ENCODE peak calls at places on chromosome 5, in four cellular contexts. One of them, this sample, is unnamed.

GRCh38 chr5:94522099-94522498 is 96.3 kb downstream of the KIAA0825 start:
- DNase-seq in GM10248: no peak
- DNase-seq in tibial nerve: no peak
- DNase-seq in DND-41: no peak
- DNase-seq in this sample: no peak

GRCh38 chr5:128896675-128897074 is 68.6 kb upstream of the SLC27A6 start:
- DNase-seq in GM10248: no peak
- DNase-seq in tibial nerve: no peak
- DNase-seq in DND-41: no peak
- DNase-seq in this sample: no peak

GRCh38 chr5:87081511-87082372 is 185.9 kb upstream of the RASA1 start:
- DNase-seq in GM10248: peak; percentile 47
- DNase-seq in tibial nerve: no peak
- DNase-seq in DND-41: peak; percentile 45
- DNase-seq in this sample: peak; percentile 76

GRCh38 chr5:33964132-33964531 is 20.4 kb downstream of the SLC45A2 start:
- DNase-seq in GM10248: no peak
- DNase-seq in tibial nerve: no peak
- DNase-seq in DND-41: no peak
- DNase-seq in this sample: no peak

GRCh38 chr5:64767959-64768357 is 533 bp downstream of the SREK1IP1 start:
- DNase-seq in GM10248: no peak
- DNase-seq in tibial nerve: no peak
- DNase-seq in DND-41: peak; percentile 37
- DNase-seq in this sample: peak; percentile 39

GRCh38 chr5:168790691-168791230 is 211.6 kb upstream of the PANK3 start:
- DNase-seq in GM10248: no peak
- DNase-seq in tibial nerve: no peak
- DNase-seq in DND-41: no peak
- DNase-seq in this sample: no peak

GRCh38 chr5:110269478-110270142 is 456.9 kb downstream of the TMEM232 start:
- DNase-seq in GM10248: no peak
- DNase-seq in tibial nerve: no peak
- DNase-seq in DND-41: no peak
- DNase-seq in this sample: no peak

GRCh38 chr5:149959406-149960236 is 937 bp upstream of the SLC26A2 start:
- DNase-seq in GM10248: peak; percentile 67
- DNase-seq in tibial nerve: no peak
- DNase-seq in DND-41: peak; percentile 28
- DNase-seq in this sample: peak; percentile 70

GRCh38 chr5:43773032-43773830 is 170.3 kb downstream of the NNT start:
- DNase-seq in GM10248: no peak
- DNase-seq in tibial nerve: no peak
- DNase-seq in DND-41: peak; percentile 20
- DNase-seq in this sample: no peak

GRCh38 chr5:168457542-168457941 is 28.7 kb upstream of the RARS1 start:
- DNase-seq in GM10248: no peak
- DNase-seq in tibial nerve: no peak
- DNase-seq in DND-41: no peak
- DNase-seq in this sample: no peak

GRCh38 chr5:69048233-69048632 is 45.6 kb upstream of the SLC30A5 start:
- DNase-seq in GM10248: no peak
- DNase-seq in tibial nerve: no peak
- DNase-seq in DND-41: no peak
- DNase-seq in this sample: no peak

GRCh38 chr5:78600656-78601452 is 47.7 kb downstream of the LHFPL2 start:
- DNase-seq in GM10248: no peak
- DNase-seq in tibial nerve: no peak
- DNase-seq in DND-41: no peak
- DNase-seq in this sample: no peak

GRCh38 chr5:79850316-79850822 is 140.7 kb downstream of the MTX3 start:
- DNase-seq in GM10248: no peak
- DNase-seq in tibial nerve: no peak
- DNase-seq in DND-41: no peak
- DNase-seq in this sample: no peak

GRCh38 chr5:179220716-179221115 is 124.5 kb downstream of the ADAMTS2 start:
- DNase-seq in GM10248: no peak
- DNase-seq in tibial nerve: no peak
- DNase-seq in DND-41: no peak
- DNase-seq in this sample: no peak

GRCh38 chr5:33230467-33231078 is 210.2 kb upstream of the TARS1 start:
- DNase-seq in GM10248: no peak
- DNase-seq in tibial nerve: no peak
- DNase-seq in DND-41: no peak
- DNase-seq in this sample: no peak

GRCh38 chr5:172953776-172954189 is 5.4 kb upstream of the RPL26L1 start:
- DNase-seq in GM10248: no peak
- DNase-seq in tibial nerve: no peak
- DNase-seq in DND-41: no peak
- DNase-seq in this sample: no peak

GRCh38 chr5:71882826-71883744 is 164.0 kb downstream of the CARTPT start:
- DNase-seq in GM10248: no peak
- DNase-seq in tibial nerve: no peak
- DNase-seq in DND-41: no peak
- DNase-seq in this sample: no peak

GRCh38 chr5:21810737-21811316 is 1042.3 kb downstream of the CDH12 start:
- DNase-seq in GM10248: no peak
- DNase-seq in tibial nerve: no peak
- DNase-seq in DND-41: no peak
- DNase-seq in this sample: no peak

GRCh38 chr5:150544606-150545219 is 36.8 kb downstream of the NDST1 start:
- DNase-seq in GM10248: peak; percentile 95
- DNase-seq in tibial nerve: peak; percentile 47
- DNase-seq in DND-41: peak; percentile 70
- DNase-seq in this sample: peak; percentile 86

GRCh38 chr5:158593925-158594324 is 505.8 kb downstream of the EBF1 start:
- DNase-seq in GM10248: no peak
- DNase-seq in tibial nerve: no peak
- DNase-seq in DND-41: no peak
- DNase-seq in this sample: no peak

GRCh38 chr5:172834570-172835245 is 657 bp downstream of the ERGIC1 start:
- DNase-seq in GM10248: peak; percentile 45
- DNase-seq in tibial nerve: no peak
- DNase-seq in DND-41: peak; percentile 50
- DNase-seq in this sample: peak; percentile 31

GRCh38 chr5:34929720-34930526 is 564 bp downstream of the DNAJC21 start:
- DNase-seq in GM10248: peak; percentile 89
- DNase-seq in tibial nerve: peak; percentile 73
- DNase-seq in DND-41: peak; percentile 75
- DNase-seq in this sample: peak; percentile 89

GRCh38 chr5:41871866-41872265 is 1.6 kb upstream of the OXCT1 start:
- DNase-seq in GM10248: no peak
- DNase-seq in tibial nerve: no peak
- DNase-seq in DND-41: no peak
- DNase-seq in this sample: no peak

GRCh38 chr5:142926549-142926948 is 156.4 kb downstream of the ARHGAP26 start:
- DNase-seq in GM10248: no peak
- DNase-seq in tibial nerve: no peak
- DNase-seq in DND-41: no peak
- DNase-seq in this sample: no peak

GRCh38 chr5:142920888-142921612 is 150.9 kb downstream of the ARHGAP26 start:
- DNase-seq in GM10248: no peak
- DNase-seq in tibial nerve: no peak
- DNase-seq in DND-41: no peak
- DNase-seq in this sample: no peak

GRCh38 chr5:142925795-142926194 is 155.6 kb downstream of the ARHGAP26 start:
- DNase-seq in GM10248: no peak
- DNase-seq in tibial nerve: no peak
- DNase-seq in DND-41: no peak
- DNase-seq in this sample: no peak

GRCh38 chr5:142922223-142922952 is 152.2 kb downstream of the ARHGAP26 start:
- DNase-seq in GM10248: peak; percentile 49
- DNase-seq in tibial nerve: no peak
- DNase-seq in DND-41: no peak
- DNase-seq in this sample: no peak

GRCh38 chr5:142924135-142924883 is 154.1 kb downstream of the ARHGAP26 start:
- DNase-seq in GM10248: peak; percentile 35
- DNase-seq in tibial nerve: no peak
- DNase-seq in DND-41: peak; percentile 29
- DNase-seq in this sample: peak; percentile 28
- TF ChIP-seq CTCF in GM10248: peak; percentile 50
- TF ChIP-seq CTCF in tibial nerve: no peak
- TF ChIP-seq CTCF in DND-41: peak; percentile 65
- TF ChIP-seq CTCF in this sample: no peak

DNA sequence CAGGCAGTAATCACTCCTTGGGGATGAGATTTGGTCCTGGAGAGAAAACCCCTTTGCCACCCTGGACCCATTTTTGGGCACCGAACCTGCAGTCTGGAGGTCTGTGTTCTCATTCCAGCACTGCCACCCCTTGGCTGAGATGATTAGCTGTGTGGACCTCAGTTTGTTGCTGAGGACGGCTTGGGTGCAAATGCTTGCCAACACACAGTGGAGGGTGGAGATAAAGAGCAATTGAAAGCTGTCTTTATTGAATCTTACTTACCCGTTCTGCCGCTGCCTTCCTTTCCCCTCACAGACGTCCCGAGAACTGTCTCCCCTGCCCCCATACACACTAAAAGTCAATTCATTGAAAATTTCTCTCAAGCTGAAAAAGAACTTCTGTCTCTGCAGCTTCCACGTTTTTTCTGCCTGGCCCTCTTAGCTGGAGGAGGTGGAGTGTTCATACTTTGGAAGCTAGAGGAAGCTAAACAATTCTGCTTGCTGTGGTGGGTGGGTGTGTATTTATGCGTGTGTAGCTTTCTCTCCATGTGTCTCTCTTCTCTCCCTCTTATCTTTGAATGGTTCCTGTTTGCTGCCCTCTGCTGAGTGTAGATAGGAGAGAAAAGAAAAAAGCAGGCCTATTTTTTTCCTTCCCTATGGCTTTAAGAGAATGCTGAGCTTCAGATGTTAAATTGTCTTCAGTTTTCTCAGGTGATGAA is 6.6 kb downstream of the GALNT10 start:
- DNase-seq in GM10248: no peak
- DNase-seq in tibial nerve: no peak
- DNase-seq in DND-41: no peak
- DNase-seq in this sample: no peak
- TF ChIP-seq CTCF in GM10248: peak; percentile 35
- TF ChIP-seq CTCF in tibial nerve: no peak
- TF ChIP-seq CTCF in DND-41: peak; percentile 32
- TF ChIP-seq CTCF in this sample: no peak

DNA sequence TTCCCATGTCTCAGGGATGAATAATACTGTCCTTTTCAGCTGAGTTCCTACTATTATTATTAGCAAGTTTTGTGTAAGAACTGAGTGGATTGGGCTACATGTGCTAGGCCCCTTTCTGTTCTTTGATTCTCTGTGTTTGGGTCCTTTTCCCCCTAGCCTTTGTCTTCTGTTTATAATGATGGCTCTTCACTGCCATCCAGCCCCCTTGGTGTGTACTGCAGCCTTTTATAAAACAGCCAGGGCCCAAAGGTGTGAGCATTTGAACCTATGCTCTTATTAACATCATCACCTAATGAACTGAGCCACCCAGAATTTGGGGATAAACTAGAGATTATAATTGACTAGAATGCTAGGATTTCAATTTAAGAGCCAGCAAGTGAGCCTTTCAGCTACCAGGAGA is 52.6 kb downstream of the PLAC8L1 start:
- DNase-seq in GM10248: no peak
- DNase-seq in tibial nerve: no peak
- DNase-seq in DND-41: no peak
- DNase-seq in this sample: peak; percentile 13
- TF ChIP-seq CTCF in GM10248: no peak
- TF ChIP-seq CTCF in tibial nerve: no peak
- TF ChIP-seq CTCF in DND-41: peak; percentile 36
- TF ChIP-seq CTCF in this sample: peak; percentile 45

DNA sequence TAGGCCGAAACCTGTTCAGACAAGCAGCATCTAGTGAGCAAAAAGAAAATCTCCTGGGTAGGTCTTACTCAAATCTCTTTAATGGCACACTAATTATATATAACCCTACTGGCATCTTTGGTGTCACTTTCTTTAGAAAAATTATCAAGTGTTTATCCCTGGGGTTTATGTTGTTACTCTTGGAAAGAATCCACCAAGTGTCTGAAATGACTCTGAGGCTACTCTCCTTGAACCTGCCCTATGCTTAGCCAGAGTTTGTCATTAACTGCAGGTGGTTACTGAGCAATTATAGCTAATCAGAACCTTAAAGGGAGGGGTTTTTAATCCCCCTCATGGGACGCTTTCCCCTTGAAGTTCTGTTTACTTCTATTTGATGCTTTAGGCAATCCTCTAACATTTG is 381.9 kb downstream of the PLK2 start:
- DNase-seq in GM10248: no peak
- DNase-seq in tibial nerve: no peak
- DNase-seq in DND-41: no peak
- DNase-seq in this sample: no peak
- TF ChIP-seq CTCF in GM10248: no peak
- TF ChIP-seq CTCF in tibial nerve: no peak
- TF ChIP-seq CTCF in DND-41: no peak
- TF ChIP-seq CTCF in this sample: no peak

DNA sequence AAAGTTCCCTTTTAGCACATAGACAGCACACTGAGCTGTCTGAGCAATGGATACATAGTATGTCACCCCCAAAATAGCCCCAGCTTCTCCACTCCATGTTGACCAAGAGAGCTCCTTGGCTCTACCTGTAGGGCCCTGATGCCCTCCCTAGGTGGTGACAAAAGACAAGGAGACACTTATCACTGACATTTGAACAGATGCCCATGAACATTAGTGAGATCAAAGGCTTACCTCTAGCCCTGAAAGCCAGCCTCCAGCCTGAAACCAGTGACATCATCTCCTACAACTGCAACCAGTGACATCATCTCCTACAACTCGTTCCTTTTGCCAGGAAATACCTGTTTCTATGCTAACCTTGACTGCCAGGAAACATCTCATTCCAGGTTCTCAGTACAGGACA is 122.7 kb downstream of the FSTL4 start:
- DNase-seq in GM10248: peak; percentile 25
- DNase-seq in tibial nerve: no peak
- DNase-seq in DND-41: no peak
- DNase-seq in this sample: peak; percentile 57
- TF ChIP-seq CTCF in GM10248: peak; percentile 40
- TF ChIP-seq CTCF in tibial nerve: no peak
- TF ChIP-seq CTCF in DND-41: peak; percentile 43
- TF ChIP-seq CTCF in this sample: peak; percentile 35

DNA sequence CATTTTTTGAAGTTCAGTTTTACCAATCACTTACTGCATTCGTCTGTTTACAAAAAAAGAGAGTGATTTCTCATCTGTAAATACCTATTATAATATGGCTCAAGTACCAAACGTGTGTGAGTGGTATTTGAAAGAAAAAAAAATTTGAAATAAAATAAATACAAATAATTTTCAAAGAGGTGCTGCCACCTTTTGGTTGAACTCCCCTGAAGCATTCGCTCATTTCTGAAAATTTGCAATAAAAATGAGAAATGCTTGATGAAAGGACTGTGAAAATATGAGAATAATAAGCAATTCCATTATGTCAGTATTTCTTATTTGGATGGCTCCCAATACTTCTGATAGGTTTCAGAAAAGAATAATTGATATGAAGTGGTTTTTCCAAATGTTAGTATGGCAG is 409.9 kb downstream of the CTNND2 start:
- DNase-seq in GM10248: no peak
- DNase-seq in tibial nerve: no peak
- DNase-seq in DND-41: no peak
- DNase-seq in this sample: no peak
- TF ChIP-seq CTCF in GM10248: no peak
- TF ChIP-seq CTCF in tibial nerve: no peak
- TF ChIP-seq CTCF in DND-41: peak; percentile 30
- TF ChIP-seq CTCF in this sample: no peak

This sample was measured in activated CD8-positive, alpha-beta T cell treated with anti-CD3 and anti-CD28 coated beads for 36 hours.